ENCODE peak calls at places on chromosome 1, in nine cellular contexts. One of them, this sample, is unnamed.

GRCh38 chr1:150778409-150778808 is 12.8 kb upstream of the CTSS start:
- DNase-seq in KG1: no peak
- DNase-seq in AG20443: no peak
- DNase-seq in fibroblast of mammary gland: no peak
- DNase-seq in stimulated activated CD8-positive, alpha-beta memory T cell treated with anti-CD3 and anti-CD28 coated beads, Interleukin-12 subunit alpha, Interleukin-12 subunit beta, amount 100 ng/mL, for 4 hours: no peak
- DNase-seq in NCI-H1092: no peak
- DNase-seq in SK-N-DZ: no peak
- DNase-seq in DMS 273 treated with DMSO at 0.1 percent for 48 hours: no peak
- DNase-seq in AG08396: no peak
- DNase-seq in this sample: no peak

GRCh38 chr1:198775606-198776005 is 136.8 kb downstream of the PTPRC start:
- DNase-seq in KG1: no peak
- DNase-seq in AG20443: no peak
- DNase-seq in fibroblast of mammary gland: peak
- DNase-seq in stimulated activated CD8-positive, alpha-beta memory T cell treated with anti-CD3 and anti-CD28 coated beads, Interleukin-12 subunit alpha, Interleukin-12 subunit beta, amount 100 ng/mL, for 4 hours: no peak
- DNase-seq in NCI-H1092: no peak
- DNase-seq in SK-N-DZ: no peak
- DNase-seq in DMS 273 treated with DMSO at 0.1 percent for 48 hours: no peak
- DNase-seq in AG08396: no peak
- DNase-seq in this sample: no peak

GRCh38 chr1:67626495-67627235 is 58.3 kb upstream of the GADD45A start:
- DNase-seq in KG1: no peak
- DNase-seq in AG20443: no peak
- DNase-seq in fibroblast of mammary gland: peak
- DNase-seq in stimulated activated CD8-positive, alpha-beta memory T cell treated with anti-CD3 and anti-CD28 coated beads, Interleukin-12 subunit alpha, Interleukin-12 subunit beta, amount 100 ng/mL, for 4 hours: no peak
- DNase-seq in NCI-H1092: no peak
- DNase-seq in SK-N-DZ: no peak
- DNase-seq in DMS 273 treated with DMSO at 0.1 percent for 48 hours: no peak
- DNase-seq in AG08396: no peak
- DNase-seq in this sample: peak

GRCh38 chr1:246165826-246166709 is 341.0 kb downstream of the SMYD3 start:
- DNase-seq in KG1: no peak
- DNase-seq in AG20443: no peak
- DNase-seq in fibroblast of mammary gland: no peak
- DNase-seq in stimulated activated CD8-positive, alpha-beta memory T cell treated with anti-CD3 and anti-CD28 coated beads, Interleukin-12 subunit alpha, Interleukin-12 subunit beta, amount 100 ng/mL, for 4 hours: no peak
- DNase-seq in NCI-H1092: peak
- DNase-seq in SK-N-DZ: no peak
- DNase-seq in DMS 273 treated with DMSO at 0.1 percent for 48 hours: no peak
- DNase-seq in AG08396: no peak
- DNase-seq in this sample: no peak

GRCh38 chr1:64043328-64043727 is 160.1 kb upstream of the UBE2U start:
- DNase-seq in KG1: no peak
- DNase-seq in AG20443: no peak
- DNase-seq in fibroblast of mammary gland: peak
- DNase-seq in stimulated activated CD8-positive, alpha-beta memory T cell treated with anti-CD3 and anti-CD28 coated beads, Interleukin-12 subunit alpha, Interleukin-12 subunit beta, amount 100 ng/mL, for 4 hours: no peak
- DNase-seq in NCI-H1092: no peak
- DNase-seq in SK-N-DZ: no peak
- DNase-seq in DMS 273 treated with DMSO at 0.1 percent for 48 hours: no peak
- DNase-seq in AG08396: no peak
- DNase-seq in this sample: no peak

GRCh38 chr1:65260851-65261473 is 48.4 kb upstream of the DNAJC6 start:
- DNase-seq in KG1: no peak
- DNase-seq in AG20443: peak
- DNase-seq in fibroblast of mammary gland: peak
- DNase-seq in stimulated activated CD8-positive, alpha-beta memory T cell treated with anti-CD3 and anti-CD28 coated beads, Interleukin-12 subunit alpha, Interleukin-12 subunit beta, amount 100 ng/mL, for 4 hours: no peak
- DNase-seq in NCI-H1092: no peak
- DNase-seq in SK-N-DZ: no peak
- DNase-seq in DMS 273 treated with DMSO at 0.1 percent for 48 hours: no peak
- DNase-seq in AG08396: peak
- DNase-seq in this sample: no peak

GRCh38 chr1:7407547-7407895 is 363.6 kb upstream of the VAMP3 start:
- DNase-seq in KG1: no peak
- DNase-seq in AG20443: no peak
- DNase-seq in fibroblast of mammary gland: no peak
- DNase-seq in stimulated activated CD8-positive, alpha-beta memory T cell treated with anti-CD3 and anti-CD28 coated beads, Interleukin-12 subunit alpha, Interleukin-12 subunit beta, amount 100 ng/mL, for 4 hours: no peak
- DNase-seq in NCI-H1092: no peak
- DNase-seq in SK-N-DZ: no peak
- DNase-seq in DMS 273 treated with DMSO at 0.1 percent for 48 hours: no peak
- DNase-seq in AG08396: no peak
- DNase-seq in this sample: no peak

GRCh38 chr1:218439541-218440295 is 94.6 kb downstream of the TGFB2 start:
- DNase-seq in KG1: no peak
- DNase-seq in AG20443: peak
- DNase-seq in fibroblast of mammary gland: no peak
- DNase-seq in stimulated activated CD8-positive, alpha-beta memory T cell treated with anti-CD3 and anti-CD28 coated beads, Interleukin-12 subunit alpha, Interleukin-12 subunit beta, amount 100 ng/mL, for 4 hours: no peak
- DNase-seq in NCI-H1092: peak
- DNase-seq in SK-N-DZ: no peak
- DNase-seq in DMS 273 treated with DMSO at 0.1 percent for 48 hours: no peak
- DNase-seq in AG08396: peak
- DNase-seq in this sample: no peak

GRCh38 chr1:207015791-207016190 is 16.8 kb downstream of the C1orf116 start:
- DNase-seq in KG1: no peak
- DNase-seq in AG20443: no peak
- DNase-seq in fibroblast of mammary gland: no peak
- DNase-seq in stimulated activated CD8-positive, alpha-beta memory T cell treated with anti-CD3 and anti-CD28 coated beads, Interleukin-12 subunit alpha, Interleukin-12 subunit beta, amount 100 ng/mL, for 4 hours: no peak
- DNase-seq in NCI-H1092: no peak
- DNase-seq in SK-N-DZ: no peak
- DNase-seq in DMS 273 treated with DMSO at 0.1 percent for 48 hours: no peak
- DNase-seq in AG08396: no peak
- DNase-seq in this sample: no peak

GRCh38 chr1:6688757-6689156 is 12.9 kb downstream of the DNAJC11 start:
- DNase-seq in KG1: no peak
- DNase-seq in AG20443: no peak
- DNase-seq in fibroblast of mammary gland: peak
- DNase-seq in stimulated activated CD8-positive, alpha-beta memory T cell treated with anti-CD3 and anti-CD28 coated beads, Interleukin-12 subunit alpha, Interleukin-12 subunit beta, amount 100 ng/mL, for 4 hours: no peak
- DNase-seq in NCI-H1092: no peak
- DNase-seq in SK-N-DZ: no peak
- DNase-seq in DMS 273 treated with DMSO at 0.1 percent for 48 hours: no peak
- DNase-seq in AG08396: no peak
- DNase-seq in this sample: no peak

GRCh38 chr1:203744008-203744972 is 20.7 kb upstream of the LAX1 start:
- DNase-seq in KG1: no peak
- DNase-seq in AG20443: peak
- DNase-seq in fibroblast of mammary gland: peak
- DNase-seq in stimulated activated CD8-positive, alpha-beta memory T cell treated with anti-CD3 and anti-CD28 coated beads, Interleukin-12 subunit alpha, Interleukin-12 subunit beta, amount 100 ng/mL, for 4 hours: no peak
- DNase-seq in NCI-H1092: no peak
- DNase-seq in SK-N-DZ: no peak
- DNase-seq in DMS 273 treated with DMSO at 0.1 percent for 48 hours: no peak
- DNase-seq in AG08396: peak
- DNase-seq in this sample: no peak

GRCh38 chr1:93779540-93780121 is 98.0 kb upstream of the BCAR3 start:
- DNase-seq in KG1: no peak
- DNase-seq in AG20443: peak
- DNase-seq in fibroblast of mammary gland: peak
- DNase-seq in stimulated activated CD8-positive, alpha-beta memory T cell treated with anti-CD3 and anti-CD28 coated beads, Interleukin-12 subunit alpha, Interleukin-12 subunit beta, amount 100 ng/mL, for 4 hours: no peak
- DNase-seq in NCI-H1092: no peak
- DNase-seq in SK-N-DZ: no peak
- DNase-seq in DMS 273 treated with DMSO at 0.1 percent for 48 hours: peak
- DNase-seq in AG08396: no peak
- DNase-seq in this sample: peak

GRCh38 chr1:203911806-203912205 is 50.4 kb downstream of the SNRPE start:
- DNase-seq in KG1: no peak
- DNase-seq in AG20443: peak
- DNase-seq in fibroblast of mammary gland: no peak
- DNase-seq in stimulated activated CD8-positive, alpha-beta memory T cell treated with anti-CD3 and anti-CD28 coated beads, Interleukin-12 subunit alpha, Interleukin-12 subunit beta, amount 100 ng/mL, for 4 hours: no peak
- DNase-seq in NCI-H1092: no peak
- DNase-seq in SK-N-DZ: no peak
- DNase-seq in DMS 273 treated with DMSO at 0.1 percent for 48 hours: no peak
- DNase-seq in AG08396: no peak
- DNase-seq in this sample: no peak

GRCh38 chr1:10782491-10783244 is 13.8 kb downstream of the CASZ1 start:
- DNase-seq in KG1: no peak
- DNase-seq in AG20443: no peak
- DNase-seq in fibroblast of mammary gland: no peak
- DNase-seq in stimulated activated CD8-positive, alpha-beta memory T cell treated with anti-CD3 and anti-CD28 coated beads, Interleukin-12 subunit alpha, Interleukin-12 subunit beta, amount 100 ng/mL, for 4 hours: no peak
- DNase-seq in NCI-H1092: no peak
- DNase-seq in SK-N-DZ: no peak
- DNase-seq in DMS 273 treated with DMSO at 0.1 percent for 48 hours: no peak
- DNase-seq in AG08396: no peak
- DNase-seq in this sample: no peak

GRCh38 chr1:236280438-236281285 is 1.1 kb downstream of the ERO1B start:
- DNase-seq in KG1: no peak
- DNase-seq in AG20443: peak
- DNase-seq in fibroblast of mammary gland: no peak
- DNase-seq in stimulated activated CD8-positive, alpha-beta memory T cell treated with anti-CD3 and anti-CD28 coated beads, Interleukin-12 subunit alpha, Interleukin-12 subunit beta, amount 100 ng/mL, for 4 hours: peak
- DNase-seq in NCI-H1092: peak
- DNase-seq in SK-N-DZ: no peak
- DNase-seq in DMS 273 treated with DMSO at 0.1 percent for 48 hours: no peak
- DNase-seq in AG08396: peak
- DNase-seq in this sample: peak

This sample was measured in dermis microvascular lymphatic vessel endothelial cell.